ENCODE peak calls at places on chromosomes 16 and 17, in six cellular contexts. H, Q, N, I, E and R are unnamed samples. For H3K4me1, the result is how much of the 10 kb centered on the place peaks cover.

GRCh38 chr16:49749816-49750215 is 106.1 kb downstream of the ZNF423 start:
- DNase-seq in H (no peak), Q (no peak), N (no peak), I (no peak), E (no peak), R (no peak)

GRCh38 chr16:66862023-66862520 is 17.9 kb downstream of the CA7 start:
- DNase-seq in H (no peak), Q (no peak), N (no peak), I (no peak), E (no peak), R (no peak)

GRCh38 chr16:22007509-22008214 is at the start of gene MOSMO:
- DNase-seq in H (peak), Q (peak), N (peak), I (peak), E (peak), R (peak)

GRCh38 chr17:50298018-50298417 is 23.8 kb downstream of the TMEM92 start:
- DNase-seq in H (no peak), Q (no peak), N (no peak), I (no peak), E (no peak), R (no peak)

GRCh38 chr17:49965522-49965905 is 3.5 kb upstream of the DLX4 start:
- DNase-seq in H (no peak), Q (no peak), N (no peak), I (no peak), E (no peak), R (no peak)

GRCh38 chr17:28364665-28365363 is at the start of gene SEBOX:
- DNase-seq in H (no peak), Q (no peak), N (no peak), I (no peak), E (no peak), R (no peak)

GRCh38 chr17:32481193-32481592 is 5.6 kb upstream of the CDK5R1 start:
- DNase-seq in H (no peak), Q (no peak), N (no peak), I (no peak), E (no peak), R (no peak)

GRCh38 chr17:42240201-42240600 is 36.0 kb downstream of the STAT5B start:
- DNase-seq in H (no peak), Q (no peak), N (no peak), I (no peak), E (no peak), R (no peak)

GRCh38 chr16:11687606-11688519 is 19.6 kb downstream of the SNN start:
- DNase-seq in H (no peak), Q (no peak), N (no peak), I (no peak), E (no peak), R (no peak)

GRCh38 chr16:1054660-1055556 is 17.6 kb upstream of the SSTR5 start:
- DNase-seq in H (peak), Q (peak), N (peak), I (peak), E (no peak), R (peak)

GRCh38 chr17:40317345-40317873 is 8.4 kb downstream of the RARA start:
- DNase-seq in H (peak), Q (peak), N (peak), I (no peak), E (peak), R (peak)

GRCh38 chr16:78505544-78506371 is 406.3 kb downstream of the WWOX start:
- DNase-seq in H (no peak), Q (no peak), N (no peak), I (peak), E (no peak), R (peak)

GRCh38 chr16:1286492-1287094 is 22.8 kb upstream of the UBE2I start:
- DNase-seq in H (no peak), Q (no peak), N (no peak), I (no peak), E (no peak), R (no peak)

GRCh38 chr17:56141046-56141839 is 12.0 kb upstream of the ANKFN1 start:
- DNase-seq in H (no peak), Q (peak), N (no peak), I (no peak), E (no peak), R (no peak)

GRCh38 chr17:21549107-21549687 is 143.1 kb upstream of the KCNJ18 start:
- DNase-seq in H (peak), Q (peak), N (no peak), I (no peak), E (no peak), R (no peak)

GRCh38 chr17:49513616-49514373 is 18.7 kb downstream of the NGFR start:
- DNase-seq in H (no peak), Q (no peak), N (no peak), I (no peak), E (peak), R (no peak)

GRCh38 chr17:72615627-72615991 is 476.9 kb downstream of the SLC39A11 start:
- DNase-seq in H (no peak), Q (no peak), N (no peak), I (no peak), E (no peak), R (peak)

GRCh38 chr17:5705081-5705875 is 121.0 kb upstream of the NLRP1 start:
- DNase-seq in H (no peak), Q (peak), N (no peak), I (no peak), E (no peak), R (no peak)

GRCh38 chr17:17445925-17446665 is 30.7 kb upstream of the MED9 start:
- DNase-seq in H (peak), Q (peak), N (no peak), I (peak), E (no peak), R (peak)

GRCh38 chr17:82224666-82225065 is 4.2 kb upstream of the SLC16A3 start:
- DNase-seq in H (no peak), Q (no peak), N (no peak), I (no peak), E (no peak), R (no peak)

GRCh38 chr17:76558210-76559095 is 18.6 kb downstream of the PRCD start:
- DNase-seq in H (no peak), Q (peak), N (no peak), I (no peak), E (no peak), R (peak)

DNA sequence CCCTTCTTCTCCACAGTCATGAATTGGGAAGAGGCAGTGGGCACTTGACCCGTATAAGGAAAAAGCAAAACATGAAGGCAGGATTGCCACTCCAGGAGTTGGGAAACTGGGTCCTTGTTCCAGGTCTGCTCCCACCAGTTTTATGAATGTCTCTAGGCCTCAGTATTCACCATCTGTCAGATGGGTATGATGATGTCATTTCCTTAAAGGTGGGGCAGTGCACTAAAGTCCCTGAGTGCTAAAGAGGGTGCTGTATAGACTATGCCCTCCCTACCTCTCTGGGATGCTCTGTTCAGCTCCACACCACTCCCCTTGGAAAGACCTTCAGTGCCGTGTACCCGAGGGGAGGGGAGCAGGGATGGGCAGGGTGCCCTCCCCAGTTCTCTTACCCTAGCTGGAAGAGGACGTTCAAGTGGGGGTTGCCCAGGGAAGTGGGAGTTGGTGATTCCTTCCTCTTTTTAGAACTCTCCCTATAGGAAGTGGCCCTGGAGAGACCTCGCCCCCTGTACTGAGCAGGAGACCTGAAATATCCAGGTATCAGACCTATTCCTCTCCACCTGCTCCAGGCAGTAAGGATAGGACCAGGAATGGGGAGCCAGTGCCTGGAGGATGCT is 2.2 kb downstream of the LASP1 start:
- DNase-seq in H (no peak), Q (no peak), N (no peak), I (no peak), E (no peak), R (peak)
- H3K4me1 ChIP-seq in H (half or more), Q (under half), N (half or more), I (half or more), E (half or more), R (under half)

GRCh38 chr17:18858567-18859245 is 775 bp downstream of the PRPSAP2 start:
- DNase-seq in H (no peak), Q (no peak), N (no peak), I (no peak), E (no peak), R (no peak)
- H3K4me1 ChIP-seq in H (under half), Q (under half), N (under half), I (under half), E (under half), R (under half)

DNA sequence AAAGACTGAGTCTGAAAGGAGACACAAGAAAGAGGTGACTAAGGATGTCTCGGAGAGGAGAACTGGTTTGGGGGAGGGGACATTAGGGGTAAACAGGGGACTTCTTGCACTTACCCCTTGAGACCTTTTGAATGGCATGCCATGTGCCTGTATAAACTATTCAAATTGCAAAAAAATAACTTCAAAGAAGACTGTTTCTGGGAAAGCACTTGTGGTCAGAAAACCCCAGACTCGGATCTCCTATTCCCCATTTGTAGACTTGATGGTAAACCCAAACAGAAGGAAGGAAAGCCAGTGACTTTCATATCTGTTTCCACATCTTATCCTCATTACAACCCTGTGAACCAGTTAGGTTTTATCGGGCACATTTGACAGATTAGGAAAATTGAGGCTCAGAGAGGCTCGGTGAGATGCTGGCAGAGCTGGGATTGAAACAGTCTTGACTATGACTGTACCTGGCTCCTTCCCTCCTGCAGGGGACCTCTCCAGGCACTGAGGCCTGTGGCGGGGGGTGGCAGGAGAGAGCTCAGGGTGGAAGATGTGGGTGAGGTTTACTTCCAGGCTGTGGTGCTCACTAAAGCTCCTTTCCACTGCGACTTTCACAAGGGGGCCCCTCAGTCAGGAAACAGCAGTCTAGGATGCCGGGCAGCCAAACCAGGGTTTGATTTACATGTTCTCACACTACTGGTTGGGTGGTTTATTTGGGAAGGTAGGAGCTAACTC is 30.5 kb upstream of the PLCG2 start:
- DNase-seq in H (no peak), Q (no peak), N (no peak), I (no peak), E (no peak), R (no peak)
- H3K4me1 ChIP-seq in H (under half), Q (under half), N (under half), I (under half), E (under half), R (under half)

GRCh38 chr17:59331129-59331928 is at the start of gene YPEL2:
- DNase-seq in H (peak), Q (peak), N (peak), I (peak), E (peak), R (peak)

GRCh38 chr17:59333845-59334244 is 2.4 kb downstream of the YPEL2 start:
- DNase-seq in H (no peak), Q (no peak), N (no peak), I (no peak), E (no peak), R (no peak)

GRCh38 chr17:59332890-59333377 is 1.5 kb downstream of the YPEL2 start:
- DNase-seq in H (no peak), Q (peak), N (no peak), I (peak), E (no peak), R (no peak)

GRCh38 chr17:59330314-59330942 is 1.0 kb upstream of the YPEL2 start:
- DNase-seq in H (no peak), Q (no peak), N (no peak), I (peak), E (no peak), R (peak)

DNA sequence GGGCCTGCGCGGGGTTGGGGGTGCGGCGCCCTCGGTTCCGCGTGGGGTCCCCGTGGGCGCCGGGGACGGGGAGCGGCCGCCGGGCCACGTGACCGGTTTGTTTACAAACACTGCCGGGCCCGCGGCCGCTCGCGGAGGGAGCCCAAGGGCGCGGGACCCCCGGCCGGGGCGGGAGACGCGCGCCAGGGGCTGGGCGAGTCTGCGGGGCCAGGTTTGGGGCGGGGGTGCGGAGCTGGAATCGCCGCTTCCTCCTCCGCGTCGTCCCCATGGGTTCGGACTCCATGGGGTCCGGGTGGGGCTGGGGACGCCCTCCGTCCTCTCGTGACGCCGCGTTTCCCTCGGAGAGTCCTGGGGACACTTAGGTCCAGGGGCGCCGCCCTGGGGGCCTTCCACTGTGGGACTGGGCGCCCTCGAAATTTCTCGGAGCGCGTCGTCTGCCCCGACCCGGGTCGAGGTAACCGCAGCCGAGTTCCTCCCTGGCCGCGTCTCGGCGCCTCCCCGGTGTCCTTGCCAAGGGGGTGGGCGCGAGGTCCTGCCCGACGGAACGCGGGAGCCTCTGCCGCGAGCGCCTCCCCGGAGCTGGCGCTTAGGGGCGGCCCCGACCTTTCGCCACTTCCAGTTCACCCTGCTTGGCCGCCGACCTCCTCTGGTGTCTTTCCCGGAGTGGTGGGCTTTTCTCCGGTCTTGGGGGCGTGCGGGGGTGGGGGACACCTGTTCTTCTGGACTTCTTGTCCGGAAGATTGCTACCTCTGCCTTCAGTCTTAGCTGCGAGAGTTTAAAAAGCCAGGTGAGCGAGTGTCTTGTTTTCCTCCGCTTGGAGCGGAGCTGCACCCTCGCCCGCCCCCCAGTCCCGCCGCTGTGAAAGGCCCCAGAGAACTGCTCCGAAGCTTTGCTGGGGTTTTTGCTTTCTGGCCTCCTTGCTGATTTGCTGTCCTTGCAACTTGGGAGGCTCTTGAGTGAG is 754 bp downstream of the YPEL2 start:
- DNase-seq in H (peak), Q (no peak), N (peak), I (peak), E (peak), R (peak)
- H3K4me1 ChIP-seq in H (under half), Q (under half), N (half or more), I (half or more), E (half or more), R (under half)

DNA sequence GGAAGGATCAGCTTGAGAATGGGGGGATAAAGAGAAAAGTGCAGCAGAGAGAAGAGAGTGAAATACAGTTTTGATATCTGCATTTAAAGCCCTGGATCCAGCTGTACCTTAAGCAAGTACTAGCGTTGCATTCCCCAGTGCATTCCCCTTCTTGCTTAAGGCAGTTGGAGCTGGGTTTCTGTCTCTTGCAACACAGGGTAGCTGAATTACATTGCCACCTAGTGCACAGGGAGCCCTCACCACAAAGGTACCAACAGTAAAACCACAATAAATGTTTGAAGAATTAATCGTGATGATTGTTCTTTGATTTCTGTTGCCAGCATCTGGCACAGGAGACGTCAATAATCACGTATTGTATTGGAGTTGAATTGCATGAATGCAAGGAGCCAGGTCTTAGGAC is 588.7 kb downstream of the RBFOX1 start:
- DNase-seq in H (no peak), Q (no peak), N (no peak), I (no peak), E (no peak), R (peak)
- H3K4me1 ChIP-seq in H (under half), Q (under half), N (under half), I (under half), E (under half), R (under half)

GRCh38 chr16:30077656-30078055 is 1.9 kb downstream of the PPP4C start:
- DNase-seq in H (no peak), Q (peak), N (no peak), I (peak), E (no peak), R (no peak)
- H3K4me1 ChIP-seq in H (under half), Q (under half), N (under half), I (under half), E (under half), R (under half)

DNA sequence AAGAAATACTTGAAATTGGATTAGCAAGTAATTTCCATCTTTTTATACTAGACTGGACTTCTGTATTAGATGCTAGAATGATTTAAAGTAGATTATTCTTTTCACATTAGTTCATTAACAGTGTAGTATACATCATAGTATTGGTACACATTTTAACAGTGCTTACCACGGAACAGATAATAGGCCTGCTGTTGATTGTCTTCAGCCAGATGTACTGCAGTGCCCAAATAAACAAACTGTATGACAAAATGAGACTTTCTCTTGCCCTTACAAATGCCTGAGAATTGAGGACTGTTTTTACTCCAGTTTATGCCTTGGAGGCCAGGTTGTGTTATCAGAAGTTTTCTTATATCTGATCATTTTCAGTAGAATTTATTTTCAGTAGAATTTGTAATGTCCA is 631 bp downstream of the EVI2A start:
- DNase-seq in H (no peak), Q (peak), N (no peak), I (no peak), E (no peak), R (no peak)
- H3K4me1 ChIP-seq in H (under half), Q (under half), N (under half), I (under half), E (under half), R (under half)